ENCODE peak calls at places on chromosome 7, in nine cellular contexts. D is heart right ventricle; F is heart left ventricle; E is left lung; W is esophagus squamous epithelium; G is testis; U is PC-9; T is CD8-positive, alpha-beta T cell; X is lower lobe of right lung. V is an unnamed sample.

GRCh38 chr7:120550494-120551048 is 277.6 kb downstream of the KCND2 start:
- DNase-seq in D (no peak), F (no peak), E (no peak), W (no peak), G (no peak), U (no peak), T (no peak), X (no peak), V (no peak)

GRCh38 chr7:127872122-127872521 is 159.1 kb downstream of the LRRC4 start:
- DNase-seq in D (no peak), F (no peak), E (no peak), W (no peak), G (no peak), U (no peak), T (no peak), X (no peak), V (no peak)

GRCh38 chr7:45402480-45403218 is 171.5 kb upstream of the ADCY1 start:
- DNase-seq in D (no peak), F (no peak), E (no peak), W (no peak), G (no peak), U (no peak), T (no peak), X (no peak), V (no peak)

GRCh38 chr7:77460057-77460486 is 43.9 kb upstream of the GSAP start:
- DNase-seq in D (no peak), F (no peak), E (no peak), W (no peak), G (no peak), U (no peak), T (no peak), X (no peak), V (no peak)

GRCh38 chr7:30162622-30163124 is 27.9 kb downstream of the MTURN start:
- DNase-seq in D (no peak), F (no peak), E (no peak), W (no peak), G (no peak), U (peak; percentile 71), T (no peak), X (no peak), V (no peak)

GRCh38 chr7:106869954-106870353 is 4.9 kb downstream of the PIK3CG start:
- DNase-seq in D (no peak), F (no peak), E (no peak), W (no peak), G (no peak), U (no peak), T (no peak), X (no peak), V (no peak)

GRCh38 chr7:94206295-94206694 is 188.4 kb upstream of the COL1A2 start:
- DNase-seq in D (no peak), F (no peak), E (no peak), W (no peak), G (no peak), U (no peak), T (no peak), X (no peak), V (no peak)

GRCh38 chr7:139588632-139589031 is 65.1 kb downstream of the CLEC2L start:
- DNase-seq in D (no peak), F (peak; percentile 42), E (no peak), W (no peak), G (peak; percentile 32), U (no peak), T (no peak), X (no peak), V (no peak)

GRCh38 chr7:158828343-158829020 is 827 bp downstream of the ESYT2 start:
- DNase-seq in D (peak; percentile 42), F (peak; percentile 61), E (peak; percentile 51), W (no peak), G (peak; percentile 58), U (no peak), T (peak; percentile 9), X (peak; percentile 75), V (peak; percentile 59)

GRCh38 chr7:158206341-158206740 is 381.3 kb downstream of the PTPRN2 start:
- DNase-seq in D (no peak), F (no peak), E (no peak), W (no peak), G (no peak), U (no peak), T (no peak), X (no peak), V (no peak)

GRCh38 chr7:121167971-121168370 is 160.8 kb upstream of the WNT16 start:
- DNase-seq in D (no peak), F (no peak), E (no peak), W (no peak), G (no peak), U (no peak), T (no peak), X (no peak), V (no peak)

GRCh38 chr7:8357536-8357935 is 75.9 kb upstream of the NXPH1 start:
- DNase-seq in D (no peak), F (no peak), E (no peak), W (no peak), G (no peak), U (no peak), T (no peak), X (no peak), V (no peak)

GRCh38 chr7:97959046-97959445 is 30.9 kb downstream of the OCM2 start:
- DNase-seq in D (no peak), F (no peak), E (no peak), W (no peak), G (no peak), U (no peak), T (no peak), X (no peak), V (no peak)

GRCh38 chr7:26891400-26892355 is 27.3 kb upstream of the SKAP2 start:
- DNase-seq in D (no peak), F (no peak), E (no peak), W (no peak), G (no peak), U (no peak), T (no peak), X (no peak), V (no peak)

GRCh38 chr7:25303380-25304321 is 75.4 kb upstream of the NPVF start:
- DNase-seq in D (no peak), F (no peak), E (no peak), W (no peak), G (no peak), U (no peak), T (no peak), X (no peak), V (no peak)

GRCh38 chr7:116525298-116525912 is 569 bp downstream of the CAV1 start:
- DNase-seq in D (peak; percentile 49), F (peak; percentile 58), E (peak; percentile 74), W (no peak), G (peak; percentile 28), U (no peak), T (no peak), X (peak; percentile 79), V (no peak)

GRCh38 chr7:116698930-116699722 is 27.1 kb downstream of the MET start:
- DNase-seq in D (no peak), F (no peak), E (no peak), W (no peak), G (no peak), U (no peak), T (no peak), X (no peak), V (no peak)

GRCh38 chr7:139776486-139777303 is 1.1 kb downstream of the HIPK2 start:
- DNase-seq in D (no peak), F (no peak), E (no peak), W (no peak), G (peak; percentile 37), U (peak; percentile 37), T (no peak), X (no peak), V (no peak)

GRCh38 chr7:100475549-100475948 is 3.5 kb downstream of the TSC22D4 start:
- DNase-seq in D (peak; percentile 65), F (peak; percentile 63), E (no peak), W (no peak), G (peak; percentile 82), U (no peak), T (no peak), X (no peak), V (no peak)
- H3K27ac ChIP-seq in D (peak overlapping the region; percentile 99), F (peak overlapping the region; percentile 91), E (peak overlapping the region; percentile 46), W (peak overlapping the region; percentile 95), G (peak overlapping the region; percentile 93), U (no peak overlapping the region), T (no peak overlapping the region), X (no peak overlapping the region), V (peak overlapping the region; percentile 86)

DNA sequence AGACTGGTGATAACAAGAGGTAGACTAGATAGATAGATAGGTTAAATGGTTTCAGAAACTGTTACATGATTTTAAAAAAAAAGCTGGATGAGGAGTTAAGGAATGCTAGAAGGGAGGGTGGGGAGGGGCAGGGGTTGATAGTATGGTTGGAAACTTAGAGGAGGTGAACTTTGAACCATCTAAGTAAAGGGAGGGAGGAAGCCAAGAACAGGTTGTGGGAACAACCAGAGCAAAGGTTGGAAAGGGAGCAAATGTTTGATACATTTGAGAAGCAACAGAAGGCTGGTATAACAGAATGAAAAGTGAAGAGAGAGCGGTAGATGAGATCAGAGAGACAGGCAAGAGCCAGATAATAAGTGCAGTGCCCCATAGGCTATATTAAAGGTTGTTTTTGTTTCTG is 224.8 kb downstream of the FOXP2 start:
- DNase-seq in D (no peak), F (no peak), E (no peak), W (no peak), G (no peak), U (no peak), T (no peak), X (no peak), V (no peak)
- TF ChIP-seq CTCF in D (no peak), F (no peak), E (no peak), W (no peak), G (no peak), U (no peak), T (no peak), X (no peak), V (no peak)

DNA sequence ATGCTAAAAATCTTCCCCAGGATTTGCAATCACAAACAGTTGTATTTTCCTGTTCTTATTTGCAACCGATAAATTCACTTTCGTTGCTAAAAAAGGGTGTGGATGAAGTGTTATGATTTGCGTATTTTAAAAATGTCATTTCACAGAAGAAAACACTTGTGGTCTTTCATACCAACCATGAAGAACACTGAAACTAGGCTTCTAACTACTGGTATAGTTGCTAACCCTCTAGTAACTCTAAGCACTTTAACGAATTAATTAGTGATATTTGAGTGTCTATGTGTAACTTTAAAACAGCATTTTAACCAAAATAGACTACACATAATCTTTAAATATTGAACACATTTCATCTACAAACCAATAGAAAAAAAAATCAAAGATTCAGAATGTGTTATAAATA is 188.1 kb upstream of the PTN start:
- DNase-seq in D (no peak), F (no peak), E (no peak), W (no peak), G (no peak), U (no peak), T (no peak), X (no peak), V (no peak)
- H3K4me3 ChIP-seq in D (no peak overlapping the region), F (no peak overlapping the region), E (no peak overlapping the region), W (no peak overlapping the region), G (no peak overlapping the region), U (no peak overlapping the region), T (no peak overlapping the region), X (no peak overlapping the region), V (no peak overlapping the region)

DNA sequence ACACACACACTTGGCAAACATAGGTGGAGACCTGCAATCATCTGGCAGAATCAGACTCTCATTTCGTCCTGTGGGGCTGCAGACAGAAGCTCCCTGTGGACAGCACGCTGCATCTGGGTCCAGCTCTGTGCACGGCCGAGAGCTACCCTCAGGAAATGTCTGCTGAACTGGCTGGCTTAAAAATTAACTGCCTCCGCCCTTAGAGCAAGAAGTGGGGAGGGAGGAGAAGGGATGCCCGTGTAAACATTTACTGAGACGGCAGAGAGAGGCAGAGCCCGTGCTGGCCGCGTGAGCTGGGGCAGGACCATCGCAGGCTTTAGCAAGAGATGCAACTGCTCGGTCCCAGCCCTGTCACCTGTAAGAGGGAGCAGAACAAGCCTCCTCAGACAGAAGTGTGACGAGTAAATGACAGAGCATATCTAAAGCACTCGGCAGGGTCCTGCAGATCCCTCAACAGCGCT is 81.8 kb downstream of the TNS3 start:
- DNase-seq in D (no peak), F (no peak), E (no peak), W (no peak), G (no peak), U (no peak), T (no peak), X (no peak), V (no peak)
- H3K27ac ChIP-seq in D (peak overlapping the region; percentile 58), F (no peak overlapping the region), E (no peak overlapping the region), W (no peak overlapping the region), G (no peak overlapping the region), U (no peak overlapping the region), T (no peak overlapping the region), X (no peak overlapping the region), V (no peak overlapping the region)

V was measured in dorsolateral prefrontal cortex.